ENCODE peak calls at places on chromosomes 16 and 17, in eight cellular contexts. O is activated T-helper 9 cell treated with anti-CD3 and anti-CD28 coated beads, Interleukin-2, amount 50 U/mL, for 16 hours; T is activated T-cell treated with anti-CD3 and anti-CD28 coated beads for 4 hours; F is nucleus accumbens; H is upper lobe of right lung; K is activated CD4-positive, alpha-beta T cell treated with anti-CD3 and anti-CD28 coated beads for 36 hours; B is effector CD4-positive, alpha-beta T cell; M is Jurkat, Clone E6-1. P is an unnamed sample.

GRCh38 chr16:58002411-58002790 is 1.2 kb downstream of the USB1 start:
- DNase-seq in O (no peak), T (no peak), F (no peak), H (no peak), K (no peak), B (no peak), M (no peak), P (no peak)

GRCh38 chr16:84844049-84844350 is 24.2 kb downstream of the CRISPLD2 start:
- DNase-seq in O (no peak), T (no peak), F (no peak), H (no peak), K (no peak), B (no peak), M (no peak), P (no peak)

GRCh38 chr16:2985457-2985856 is 5.2 kb upstream of the PKMYT1 start:
- DNase-seq in O (no peak), T (no peak), F (no peak), H (no peak), K (no peak), B (no peak), M (no peak), P (no peak)

GRCh38 chr17:8121531-8122390 is 2.1 kb downstream of the HES7 start:
- DNase-seq in O (no peak), T (no peak), F (peak; percentile 58), H (no peak), K (peak; percentile 83), B (no peak), M (no peak), P (no peak)

GRCh38 chr16:200388-200787 is 20.1 kb downstream of the HBQ1 start:
- DNase-seq in O (no peak), T (no peak), F (no peak), H (no peak), K (no peak), B (no peak), M (no peak), P (no peak)

GRCh38 chr17:78924481-78925151 is 571 bp downstream of the TIMP2 start:
- DNase-seq in O (no peak), T (no peak), F (no peak), H (peak; percentile 72), K (peak; percentile 32), B (no peak), M (no peak), P (no peak)

GRCh38 chr17:2264023-2264860 is 39.3 kb downstream of the SMG6 start:
- DNase-seq in O (no peak), T (no peak), F (no peak), H (no peak), K (peak; percentile 20), B (no peak), M (no peak), P (no peak)

GRCh38 chr17:31415004-31415454 is 23.6 kb downstream of the RAB11FIP4 start:
- DNase-seq in O (no peak), T (no peak), F (no peak), H (no peak), K (no peak), B (no peak), M (no peak), P (no peak)

GRCh38 chr16:76854234-76854633 is 336.8 kb upstream of the MON1B start:
- DNase-seq in O (no peak), T (no peak), F (no peak), H (no peak), K (no peak), B (no peak), M (no peak), P (no peak)

GRCh38 chr16:12392585-12393089 is 411.1 kb downstream of the CPPED1 start:
- DNase-seq in O (no peak), T (no peak), F (no peak), H (no peak), K (no peak), B (no peak), M (no peak), P (no peak)

GRCh38 chr16:1350691-1351090 is 987 bp downstream of the TSR3 start:
- DNase-seq in O (no peak), T (no peak), F (no peak), H (no peak), K (no peak), B (no peak), M (no peak), P (no peak)

GRCh38 chr17:5667871-5668270 is 83.6 kb upstream of the NLRP1 start:
- DNase-seq in O (no peak), T (no peak), F (no peak), H (no peak), K (peak; percentile 13), B (no peak), M (no peak), P (no peak)

GRCh38 chr17:63996430-63997182 is 1.5 kb upstream of the PRR29 start:
- DNase-seq in O (no peak), T (no peak), F (no peak), H (peak; percentile 43), K (no peak), B (no peak), M (no peak), P (no peak)

GRCh38 chr16:27230562-27230991 is 27.3 kb downstream of the KDM8 start:
- DNase-seq in O (peak; percentile 46), T (peak; percentile 39), F (no peak), H (no peak), K (peak; percentile 80), B (peak; percentile 66), M (peak; percentile 44), P (peak; percentile 43)

GRCh38 chr17:50288306-50288705 is 14.0 kb downstream of the TMEM92 start:
- DNase-seq in O (no peak), T (no peak), F (no peak), H (no peak), K (no peak), B (no peak), M (no peak), P (no peak)

GRCh38 chr17:30091166-30091670 is 25.4 kb upstream of the NSRP1 start:
- DNase-seq in O (no peak), T (no peak), F (no peak), H (no peak), K (no peak), B (no peak), M (no peak), P (no peak)

GRCh38 chr16:1961651-1962067 is 2.3 kb downstream of the NDUFB10 start:
- DNase-seq in O (no peak), T (no peak), F (no peak), H (no peak), K (peak; percentile 57), B (no peak), M (peak; percentile 41), P (no peak)

GRCh38 chr17:73867056-73867455 is 222.8 kb upstream of the SDK2 start:
- DNase-seq in O (no peak), T (no peak), F (no peak), H (no peak), K (no peak), B (no peak), M (no peak), P (no peak)

GRCh38 chr16:48098472-48098871 is 57.3 kb downstream of the ABCC12 start:
- DNase-seq in O (no peak), T (no peak), F (no peak), H (no peak), K (no peak), B (no peak), M (no peak), P (no peak)

GRCh38 chr17:67157732-67158639 is 87.0 kb downstream of the HELZ start:
- DNase-seq in O (no peak), T (no peak), F (peak; percentile 12), H (no peak), K (no peak), B (no peak), M (no peak), P (no peak)

GRCh38 chr16:60027351-60027750 is 1293.2 kb upstream of the GOT2 start:
- DNase-seq in O (no peak), T (no peak), F (no peak), H (no peak), K (no peak), B (no peak), M (no peak), P (no peak)

GRCh38 chr17:60391419-60392041 is 403 bp downstream of the USP32 start:
- DNase-seq in O (no peak), T (no peak), F (peak; percentile 31), H (no peak), K (no peak), B (no peak), M (no peak), P (no peak)

GRCh38 chr17:41917192-41917591 is 1.6 kb downstream of the ACLY start:
- DNase-seq in O (no peak), T (no peak), F (no peak), H (no peak), K (no peak), B (no peak), M (no peak), P (no peak)

GRCh38 chr17:68803122-68803615 is 152.0 kb downstream of the ABCA8 start:
- DNase-seq in O (no peak), T (no peak), F (no peak), H (no peak), K (no peak), B (no peak), M (no peak), P (no peak)

GRCh38 chr16:28283173-28283572 is 9.2 kb upstream of the SBK1 start:
- DNase-seq in O (no peak), T (no peak), F (no peak), H (no peak), K (no peak), B (no peak), M (no peak), P (no peak)

GRCh38 chr17:72602517-72603345 is 481.9 kb downstream of the SOX9 start:
- DNase-seq in O (no peak), T (no peak), F (no peak), H (no peak), K (no peak), B (no peak), M (no peak), P (no peak)

GRCh38 chr17:75404223-75404738 is 1.2 kb downstream of the GRB2 start:
- DNase-seq in O (peak; percentile 20), T (peak; percentile 39), F (peak; percentile 60), H (peak; percentile 72), K (peak; percentile 76), B (peak; percentile 41), M (peak; percentile 69), P (peak; percentile 17)

GRCh38 chr17:44887971-44888955 is 11.0 kb downstream of the EFTUD2 start:
- DNase-seq in O (no peak), T (no peak), F (no peak), H (no peak), K (no peak), B (no peak), M (peak; percentile 70), P (no peak)

GRCh38 chr16:11412965-11413887 is 68.0 kb downstream of the RMI2 start:
- DNase-seq in O (no peak), T (no peak), F (no peak), H (no peak), K (no peak), B (no peak), M (no peak), P (no peak)

GRCh38 chr16:15948532-15949209 is 745 bp upstream of the ABCC1 start:
- DNase-seq in O (no peak), T (no peak), F (no peak), H (peak; percentile 59), K (peak; percentile 41), B (no peak), M (no peak), P (no peak)

P was measured in stimulated activated CD4-positive, alpha-beta T cell treated with anti-CD3 and anti-CD28 coated beads, Interleukin-1b, Interleukin-23, amount 100 ng/mL, for 4 hours.